ENCODE peak calls at places on chromosomes 16 and 17, in nine cellular contexts. H, W, C, N, X, V, D, J and E are unnamed samples.
A peak's percentile ranks its signal among the peaks of the same experiment; 100 is the strongest.

GRCh38 chr17:77741109-77741508 is 217.4 kb upstream of the TNRC6C start:
- DNase-seq in H (no peak), W (peak; percentile 0), C (peak; percentile 11), N (no peak), X (no peak), V (peak; percentile 66), D (no peak), J (peak; percentile 29), E (no peak)

GRCh38 chr16:4624827-4625616 is 396 bp downstream of the MGRN1 start:
- DNase-seq in H (peak; percentile 33), W (no peak), C (peak; percentile 83), N (peak; percentile 74), X (peak; percentile 72), V (peak; percentile 88), D (peak; percentile 77), J (no peak), E (peak; percentile 62)

GRCh38 chr16:3175157-3176153 is 12.5 kb upstream of the OR1F1 start:
- DNase-seq in H (no peak), W (no peak), C (peak; percentile 49), N (peak; percentile 52), X (no peak), V (peak; percentile 57), D (peak; percentile 54), J (no peak), E (peak; percentile 75)

GRCh38 chr16:26345951-26346350 is 654.2 kb downstream of the HS3ST4 start:
- DNase-seq in H (no peak), W (no peak), C (no peak), N (no peak), X (no peak), V (no peak), D (no peak), J (no peak), E (no peak)

GRCh38 chr16:48101069-48101674 is 54.6 kb downstream of the ABCC12 start:
- DNase-seq in H (no peak), W (no peak), C (no peak), N (peak; percentile 43), X (no peak), V (no peak), D (no peak), J (no peak), E (no peak)

GRCh38 chr17:43784628-43785101 is 4.4 kb downstream of the CFAP97D1 start:
- DNase-seq in H (no peak), W (no peak), C (peak; percentile 83), N (peak; percentile 80), X (no peak), V (no peak), D (peak; percentile 71), J (no peak), E (peak; percentile 84)

GRCh38 chr17:11814655-11815262 is 182.5 kb downstream of the ZNF18 start:
- DNase-seq in H (no peak), W (no peak), C (no peak), N (peak; percentile 1), X (no peak), V (no peak), D (peak; percentile 2), J (no peak), E (no peak)

GRCh38 chr16:57185446-57185944 is 344 bp downstream of the PSME3IP1 start:
- DNase-seq in H (peak; percentile 33), W (no peak), C (peak; percentile 86), N (peak; percentile 61), X (peak; percentile 53), V (peak; percentile 55), D (peak; percentile 64), J (no peak), E (peak; percentile 84)

GRCh38 chr17:76529643-76530488 is 7.6 kb downstream of the CYGB start:
- DNase-seq in H (peak; percentile 24), W (peak; percentile 84), C (peak; percentile 95), N (peak; percentile 57), X (peak; percentile 66), V (peak; percentile 84), D (peak; percentile 77), J (no peak), E (peak; percentile 96)

GRCh38 chr17:73231363-73231762 is 30.3 kb downstream of the CPSF4L start:
- DNase-seq in H (no peak), W (no peak), C (peak; percentile 35), N (peak; percentile 22), X (no peak), V (no peak), D (peak; percentile 43), J (no peak), E (no peak)

GRCh38 chr17:73234746-73235145 is 26.9 kb downstream of the CPSF4L start:
- DNase-seq in H (no peak), W (no peak), C (no peak), N (no peak), X (no peak), V (no peak), D (no peak), J (no peak), E (no peak)

GRCh38 chr17:73232587-73233373 is 28.9 kb downstream of the CPSF4L start:
- DNase-seq in H (no peak), W (no peak), C (peak; percentile 62), N (peak; percentile 31), X (peak; percentile 54), V (peak; percentile 44), D (peak; percentile 43), J (no peak), E (no peak)

GRCh38 chr17:73230088-73230487 is 31.6 kb downstream of the CPSF4L start:
- DNase-seq in H (no peak), W (no peak), C (no peak), N (no peak), X (no peak), V (no peak), D (no peak), J (no peak), E (no peak)

GRCh38 chr17:73231841-73232586 is 29.7 kb downstream of the CPSF4L start:
- DNase-seq in H (peak; percentile 87), W (peak; percentile 94), C (peak; percentile 98), N (peak; percentile 94), X (peak; percentile 96), V (peak; percentile 96), D (peak; percentile 95), J (peak; percentile 96), E (peak; percentile 90)
- TF ChIP-seq CTCF in H (peak; percentile 37), W (peak; percentile 37), C (no peak), N (no peak), X (peak; percentile 33), V (peak; percentile 36), D (peak; percentile 28), J (no peak), E (no peak)

DNA sequence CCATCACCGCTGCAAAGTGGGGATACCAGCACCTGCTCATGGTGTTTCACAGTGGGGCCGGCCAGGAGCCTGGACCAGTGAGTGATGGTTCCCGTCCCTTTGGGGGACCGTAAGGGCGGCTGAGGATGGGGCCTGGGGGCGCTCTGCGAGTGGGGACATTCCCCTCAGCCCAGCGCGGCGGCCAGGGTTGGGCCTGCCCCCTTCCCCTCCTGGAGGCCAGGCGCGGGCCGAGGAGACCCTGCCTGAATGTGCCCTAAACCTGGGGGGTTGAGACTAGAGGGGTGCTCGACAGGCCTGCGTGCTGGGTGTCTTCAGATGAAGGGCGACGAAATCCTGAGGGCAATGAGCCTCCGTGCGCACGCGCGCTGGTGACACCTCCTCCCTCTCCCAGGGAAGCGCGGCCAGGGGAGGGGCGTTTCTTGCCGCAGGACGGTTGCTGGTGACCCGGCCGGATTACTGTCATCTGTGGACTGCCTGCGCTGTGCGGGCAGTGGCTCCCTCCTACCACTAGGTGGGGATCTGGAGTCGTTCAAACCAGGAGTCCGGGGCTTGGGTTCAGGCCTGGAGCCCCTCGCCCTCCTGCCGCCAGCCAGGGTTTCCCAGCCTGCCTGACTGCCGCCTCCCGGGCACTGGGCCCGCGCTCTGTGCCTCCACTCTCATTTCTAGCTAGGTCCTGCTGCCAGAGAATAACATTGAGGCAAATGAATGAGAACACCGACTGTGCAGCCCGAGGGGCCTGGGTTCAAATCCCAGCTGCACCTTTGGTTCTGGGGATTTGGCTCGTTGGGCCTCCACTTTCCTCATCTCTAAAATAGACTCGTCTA is 17.1 kb downstream of the TBX2 start:
- DNase-seq in H (peak; percentile 73), W (peak; percentile 75), C (peak; percentile 98), N (peak; percentile 81), X (peak; percentile 74), V (peak; percentile 90), D (peak; percentile 85), J (peak; percentile 87), E (peak; percentile 84)
- H3K4me3 ChIP-seq in H (peak overlapping the region; percentile 52), W (peak overlapping the region; percentile 34), C (peak overlapping the region; percentile 9), N (peak overlapping the region; percentile 12), X (peak overlapping the region; percentile 15), V (no peak overlapping the region), D (peak overlapping the region; percentile 39), J (no peak overlapping the region), E (peak overlapping the region; percentile 24)

GRCh38 chr17:57004944-57005579 is 27.1 kb downstream of the SCPEP1 start:
- DNase-seq in H (no peak), W (no peak), C (no peak), N (no peak), X (peak; percentile 30), V (peak; percentile 34), D (no peak), J (no peak), E (no peak)
- TF ChIP-seq CTCF in H (peak; percentile 54), W (no peak), C (no peak), N (peak; percentile 9), X (peak; percentile 54), V (peak; percentile 26), D (peak; percentile 22), J (peak; percentile 19), E (no peak)

DNA sequence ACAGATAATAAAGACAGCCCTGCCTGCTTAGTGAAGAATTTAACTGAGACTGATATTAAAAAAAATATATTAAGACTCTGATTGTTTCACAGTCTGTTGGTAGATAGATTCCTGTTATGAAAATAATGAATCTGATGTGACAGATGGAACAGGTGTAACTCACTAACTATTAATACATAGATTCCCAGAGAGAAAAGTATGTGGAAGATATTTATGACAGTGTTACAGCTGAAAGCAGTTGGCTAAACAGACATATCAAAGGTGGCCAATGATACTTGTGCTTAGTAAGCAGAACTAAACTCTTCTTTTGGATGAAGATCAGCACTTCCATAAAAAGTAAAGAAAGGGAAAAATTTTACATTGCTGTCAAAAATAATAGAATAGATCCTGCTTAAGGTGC is 598.2 kb upstream of the CA10 start:
- DNase-seq in H (no peak), W (no peak), C (no peak), N (no peak), X (no peak), V (no peak), D (no peak), J (no peak), E (no peak)
- H3K4me3 ChIP-seq in H (no peak overlapping the region), W (no peak overlapping the region), C (no peak overlapping the region), N (no peak overlapping the region), X (no peak overlapping the region), V (no peak overlapping the region), D (no peak overlapping the region), J (no peak overlapping the region), E (no peak overlapping the region)

GRCh38 chr17:16123531-16123930 is 91.8 kb downstream of the NCOR1 start:
- DNase-seq in H (no peak), W (no peak), C (no peak), N (no peak), X (no peak), V (no peak), D (no peak), J (no peak), E (no peak)
- TF ChIP-seq CTCF in H (no peak), W (no peak), C (no peak), N (no peak), X (no peak), V (no peak), D (no peak), J (no peak), E (no peak)

GRCh38 chr17:16584273-16584995 is 15.4 kb upstream of the ZNF287 start:
- DNase-seq in H (peak; percentile 64), W (peak; percentile 84), C (peak; percentile 94), N (peak; percentile 85), X (peak; percentile 94), V (peak; percentile 56), D (peak; percentile 93), J (peak; percentile 86), E (peak; percentile 87)
- H3K4me3 ChIP-seq in H (peak overlapping the region; percentile 68), W (peak overlapping the region; percentile 49), C (peak overlapping the region; percentile 30), N (peak overlapping the region; percentile 35), X (peak overlapping the region; percentile 39), V (no peak overlapping the region), D (peak overlapping the region; percentile 50), J (peak overlapping the region; percentile 37), E (peak overlapping the region; percentile 54)

GRCh38 chr16:86775401-86775985 is 197.1 kb downstream of the FOXL1 start:
- DNase-seq in H (no peak), W (no peak), C (peak; percentile 40), N (peak; percentile 12), X (no peak), V (no peak), D (no peak), J (no peak), E (peak; percentile 18)
- TF ChIP-seq CTCF in H (no peak), W (no peak), C (no peak), N (no peak), X (no peak), V (no peak), D (no peak), J (no peak), E (no peak)